ENCODE peak calls at places on chromosomes 2 and 18, in four cellular contexts. N, C, F and Z are unnamed samples.

GRCh38 chr2:1613731-1614354 is 130.5 kb downstream of the PXDN start:
- DNase-seq in N (no peak), C (peak), F (no peak), Z (peak)

GRCh38 chr2:47051562-47051961 is 103.5 kb downstream of the STPG4 start:
- DNase-seq in N (no peak), C (no peak), F (no peak), Z (no peak)

GRCh38 chr2:193668557-193669323 is 1474.0 kb upstream of the TMEFF2 start:
- DNase-seq in N (no peak), C (no peak), F (no peak), Z (no peak)

GRCh38 chr2:177464549-177464948 is 72.0 kb downstream of the AGPS start:
- DNase-seq in N (peak), C (no peak), F (no peak), Z (no peak)

GRCh38 chr2:36819090-36819711 is 122.7 kb downstream of the VIT start:
- DNase-seq in N (no peak), C (no peak), F (no peak), Z (no peak)

GRCh38 chr2:223465793-223466192 is 136.4 kb downstream of the SCG2 start:
- DNase-seq in N (peak), C (no peak), F (peak), Z (peak)

GRCh38 chr2:106030287-106031268 is 163.5 kb downstream of the UXS1 start:
- DNase-seq in N (peak), C (peak), F (peak), Z (peak)

GRCh38 chr2:217357886-217358620 is 498.2 kb upstream of the TNP1 start:
- DNase-seq in N (no peak), C (no peak), F (no peak), Z (no peak)

GRCh38 chr2:181528441-181528840 is 71.3 kb downstream of the ITGA4 start:
- DNase-seq in N (no peak), C (no peak), F (no peak), Z (no peak)

GRCh38 chr2:219406861-219407230 is 11.3 kb upstream of the DES start:
- DNase-seq in N (peak), C (peak), F (peak), Z (peak)

GRCh38 chr2:170523506-170523905 is 191.6 kb upstream of the SP5 start:
- DNase-seq in N (no peak), C (no peak), F (no peak), Z (no peak)

GRCh38 chr2:240453461-240454030 is 18.1 kb downstream of the GPC1 start:
- DNase-seq in N (no peak), C (no peak), F (no peak), Z (no peak)

GRCh38 chr2:231339318-231339717 is 56.2 kb upstream of the B3GNT7 start:
- DNase-seq in N (no peak), C (no peak), F (no peak), Z (no peak)

GRCh38 chr18:12779456-12779855 is 76.6 kb downstream of the PSMG2 start:
- DNase-seq in N (no peak), C (no peak), F (no peak), Z (no peak)

GRCh38 chr2:189466046-189466445 is 24.8 kb downstream of the WDR75 start:
- DNase-seq in N (no peak), C (no peak), F (no peak), Z (no peak)

GRCh38 chr2:240966906-240967680 is 31.3 kb upstream of the SNED1 start:
- DNase-seq in N (no peak), C (no peak), F (peak), Z (no peak)

GRCh38 chr2:73099486-73099885 is 13.3 kb downstream of the RAB11FIP5 start:
- DNase-seq in N (no peak), C (no peak), F (no peak), Z (no peak)

GRCh38 chr2:239052720-239053665 is 205.1 kb downstream of the TWIST2 start:
- DNase-seq in N (no peak), C (no peak), F (no peak), Z (no peak)

GRCh38 chr2:2828774-2829368 is 497.8 kb upstream of the MYT1L start:
- DNase-seq in N (no peak), C (no peak), F (peak), Z (no peak)

GRCh38 chr2:17646096-17646554 is 105.6 kb downstream of the VSNL1 start:
- DNase-seq in N (peak), C (no peak), F (no peak), Z (peak)